ENCODE peak calls at places on chromosomes 12 and 14, in four cellular contexts. L, J, M and X are unnamed samples.

GRCh38 chr12:28681980-28682379 is 467.1 kb upstream of the FAR2 start:
- DNase-seq in L (no peak), J (no peak), M (no peak), X (no peak)

GRCh38 chr12:108701779-108702435 is 29.4 kb downstream of the CORO1C start:
- DNase-seq in L (no peak), J (no peak), M (peak), X (no peak)

GRCh38 chr14:92135269-92135668 is 13.5 kb downstream of the CPSF2 start:
- DNase-seq in L (no peak), J (peak), M (peak), X (no peak)

GRCh38 chr12:109772622-109773321 is 59.1 kb downstream of the FAM222A start:
- DNase-seq in L (no peak), J (peak), M (no peak), X (no peak)

GRCh38 chr12:121797937-121798801 is 4.7 kb upstream of the RHOF start:
- DNase-seq in L (peak), J (peak), M (peak), X (no peak)

GRCh38 chr14:74265312-74265965 is 26.2 kb downstream of the VSX2 start:
- DNase-seq in L (no peak), J (no peak), M (no peak), X (no peak)

GRCh38 chr14:57382283-57382682 is 8.1 kb upstream of the NAA30 start:
- DNase-seq in L (no peak), J (peak), M (peak), X (no peak)

GRCh38 chr14:35107866-35108265 is 13.9 kb downstream of the PPP2R3C start:
- DNase-seq in L (no peak), J (no peak), M (no peak), X (no peak)

GRCh38 chr12:88339966-88340365 is 197.9 kb downstream of the TMTC3 start:
- DNase-seq in L (no peak), J (peak), M (no peak), X (no peak)

GRCh38 chr12:25797335-25797863 is 161.1 kb upstream of the RASSF8 start:
- DNase-seq in L (no peak), J (no peak), M (no peak), X (no peak)

GRCh38 chr12:89353188-89353822 is 1.0 kb upstream of the DUSP6 start:
- DNase-seq in L (peak), J (peak), M (peak), X (peak)

GRCh38 chr12:109705291-109705690 is 8.3 kb upstream of the FAM222A start:
- DNase-seq in L (no peak), J (no peak), M (no peak), X (no peak)

GRCh38 chr14:92540472-92541048 is 27.0 kb downstream of the RIN3 start:
- DNase-seq in L (peak), J (peak), M (peak), X (peak)

GRCh38 chr12:54173066-54173726 is 15.6 kb downstream of the SMUG1 start:
- DNase-seq in L (peak), J (peak), M (peak), X (peak)

GRCh38 chr12:91331371-91331770 is 148.8 kb upstream of the DCN start:
- DNase-seq in L (no peak), J (peak), M (no peak), X (no peak)

GRCh38 chr14:99327458-99328250 is 55.7 kb upstream of the BCL11B start:
- DNase-seq in L (no peak), J (no peak), M (no peak), X (no peak)

GRCh38 chr14:57022608-57023007 is 212.3 kb upstream of the OTX2 start:
- DNase-seq in L (no peak), J (no peak), M (no peak), X (no peak)

GRCh38 chr12:30794591-30795409 is 40.0 kb upstream of the CAPRIN2 start:
- DNase-seq in L (no peak), J (peak), M (peak), X (no peak)

GRCh38 chr14:55188686-55189295 is 2.6 kb downstream of the DLGAP5 start:
- DNase-seq in L (no peak), J (no peak), M (peak), X (no peak)

GRCh38 chr14:74333909-74334308 is 14.4 kb upstream of the VRTN start:
- DNase-seq in L (no peak), J (peak), M (peak), X (no peak)

GRCh38 chr12:84604541-84604940 is 308.1 kb downstream of the SLC6A15 start:
- DNase-seq in L (no peak), J (peak), M (no peak), X (no peak)

GRCh38 chr14:100653409-100653808 is 66.2 kb upstream of the BEGAIN start:
- DNase-seq in L (no peak), J (no peak), M (no peak), X (no peak)

GRCh38 chr12:104736307-104736706 is 221.8 kb downstream of the SLC41A2 start:
- DNase-seq in L (no peak), J (peak), M (peak), X (no peak)

GRCh38 chr12:98513379-98514318 is 1.7 kb upstream of the TMPO start:
- DNase-seq in L (no peak), J (no peak), M (no peak), X (no peak)

GRCh38 chr14:105139212-105139825 is 29.3 kb downstream of the JAG2 start:
- DNase-seq in L (no peak), J (no peak), M (no peak), X (no peak)

GRCh38 chr12:121893901-121894540 is 5.4 kb downstream of the PSMD9 start:
- DNase-seq in L (no peak), J (peak), M (peak), X (no peak)

GRCh38 chr14:54776361-54777001 is 126.1 kb downstream of the GCH1 start:
- DNase-seq in L (peak), J (peak), M (peak), X (no peak)

GRCh38 chr12:124665516-124665915 is 98.1 kb upstream of the NCOR2 start:
- DNase-seq in L (no peak), J (no peak), M (peak), X (no peak)

GRCh38 chr12:104632724-104633181 is 176.0 kb downstream of the CHST11 start:
- DNase-seq in L (no peak), J (no peak), M (peak), X (no peak)

DNA sequence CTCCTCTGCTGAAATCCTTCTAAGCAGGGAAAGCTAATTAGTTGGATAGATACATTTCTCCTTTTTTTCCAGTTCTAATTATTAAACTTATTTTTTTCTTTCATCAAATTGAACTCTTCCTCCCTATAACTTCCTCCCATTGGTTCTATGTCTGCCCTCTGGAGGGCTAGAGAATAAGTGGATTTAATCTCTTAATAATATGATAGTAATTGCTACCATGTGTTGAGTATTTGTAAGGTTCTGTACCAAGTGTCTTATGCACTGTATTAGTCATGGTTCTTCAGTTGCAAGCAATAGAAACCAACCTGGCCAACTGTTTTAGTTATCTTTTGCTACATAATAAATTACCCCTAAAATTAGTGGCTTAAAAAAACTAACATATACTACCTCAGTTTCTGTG is 190.5 kb upstream of the PLXNC1 start:
- DNase-seq in L (no peak), J (peak), M (no peak), X (no peak)
- TF ChIP-seq CTCF in L (no peak), J (peak), M (no peak), X (no peak)

GRCh38 chr12:112503521-112503920 is 84.8 kb downstream of the PTPN11 start:
- DNase-seq in L (no peak), J (no peak), M (no peak), X (no peak)

DNA sequence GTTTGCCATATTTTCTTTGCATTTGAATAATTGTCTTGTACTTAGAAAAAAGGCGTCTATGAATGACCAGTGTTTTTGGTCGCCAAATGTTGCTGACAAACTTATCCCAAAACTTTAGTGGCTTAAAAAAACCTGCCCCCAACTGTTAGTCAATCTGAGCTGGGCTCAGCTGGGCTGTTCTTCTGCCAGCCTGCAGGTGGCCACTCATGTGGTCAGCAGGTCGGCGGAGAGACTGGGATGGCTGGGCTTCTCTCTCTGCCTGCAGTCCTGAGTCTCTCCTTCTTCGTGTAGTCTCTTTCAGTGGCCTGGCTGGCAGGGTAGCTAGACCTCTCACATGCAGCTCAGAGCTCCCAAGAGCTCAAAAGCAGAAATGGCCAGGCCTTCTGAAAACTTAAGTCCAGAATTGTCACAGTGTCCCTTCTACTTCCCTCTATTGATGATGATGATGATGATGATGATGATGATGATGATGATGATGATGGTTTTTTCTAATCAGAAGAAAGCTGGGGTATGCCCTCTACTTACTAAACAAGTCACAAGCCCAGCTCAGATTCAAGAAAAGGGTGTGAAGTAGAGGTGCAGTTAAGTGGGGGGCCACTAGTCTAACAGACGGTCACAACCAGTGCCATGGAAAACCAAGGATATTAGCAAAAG is 87.9 kb downstream of the PTPN11 start:
- DNase-seq in L (no peak), J (no peak), M (no peak), X (no peak)
- TF ChIP-seq CTCF in L (no peak), J (no peak), M (no peak), X (no peak)

DNA sequence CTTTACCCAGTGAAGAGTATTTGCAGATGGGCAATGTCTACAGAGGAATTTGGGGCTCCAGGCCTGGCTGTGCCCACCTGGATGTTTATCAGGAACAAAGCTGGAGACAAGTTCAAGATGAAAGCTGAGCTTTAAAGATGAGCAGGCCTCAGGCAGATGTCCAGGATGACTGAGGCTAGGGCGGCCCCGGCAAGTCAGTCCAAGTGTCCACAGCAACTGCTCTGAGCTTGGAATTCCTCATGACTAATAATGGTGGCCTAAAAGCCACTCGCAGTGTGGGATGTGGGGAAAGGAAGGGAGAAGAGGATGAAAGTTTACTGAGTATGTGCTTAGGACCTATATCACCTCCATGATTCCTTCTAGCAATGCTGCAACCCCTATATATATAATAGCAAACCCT is 128.2 kb upstream of the NOS1 start:
- DNase-seq in L (no peak), J (no peak), M (no peak), X (no peak)
- TF ChIP-seq CTCF in L (no peak), J (no peak), M (no peak), X (no peak)

GRCh38 chr14:88129306-88130056 is 124.5 kb downstream of the GPR65 start:
- DNase-seq in L (no peak), J (peak), M (peak), X (no peak)
- TF ChIP-seq CTCF in L (no peak), J (peak), M (peak), X (no peak)

DNA sequence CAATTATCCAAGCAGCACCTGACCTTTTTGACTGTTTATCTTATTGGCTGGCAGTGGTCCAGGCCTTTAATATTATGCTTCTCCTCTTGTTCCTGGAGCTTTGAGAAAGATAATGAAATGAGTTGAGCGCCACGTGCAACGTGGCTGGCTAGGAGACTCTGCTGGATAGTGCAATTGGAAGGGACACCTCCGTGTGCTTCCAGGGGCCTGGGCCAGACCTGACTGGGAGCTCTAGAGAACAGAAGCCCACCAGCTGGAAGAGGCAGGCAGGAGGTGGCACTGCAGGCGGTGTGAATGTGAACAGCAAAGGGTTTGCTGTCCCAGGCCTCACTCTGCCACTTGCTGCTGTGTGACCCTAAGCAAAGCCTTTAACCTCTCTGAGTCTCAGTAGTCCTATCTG is 349.4 kb downstream of the CACNA1C start:
- DNase-seq in L (no peak), J (peak), M (no peak), X (no peak)
- TF ChIP-seq CTCF in L (no peak), J (no peak), M (no peak), X (no peak)

DNA sequence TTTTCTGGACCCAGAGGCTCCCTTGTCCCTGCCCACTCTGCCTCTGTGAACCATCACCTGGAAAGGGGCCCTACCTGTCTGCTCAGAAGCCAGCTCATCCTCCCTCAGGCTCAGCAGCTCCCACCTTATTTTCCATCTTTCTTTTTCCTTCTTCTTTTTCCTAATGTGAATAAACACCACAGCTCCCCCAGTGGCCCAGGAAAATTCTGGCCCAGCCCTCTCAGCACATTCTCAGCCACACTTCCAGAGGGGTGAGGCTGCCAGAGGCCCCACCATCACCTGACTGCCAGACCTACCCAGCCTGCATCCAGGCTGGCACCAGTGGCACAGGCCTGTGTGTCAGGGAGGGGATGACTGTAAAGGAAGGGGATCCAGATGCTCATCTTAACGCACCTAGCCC is 23.0 kb downstream of the ZFHX2 start:
- DNase-seq in L (no peak), J (peak), M (no peak), X (no peak)
- TF ChIP-seq CTCF in L (no peak), J (peak), M (no peak), X (no peak)

DNA sequence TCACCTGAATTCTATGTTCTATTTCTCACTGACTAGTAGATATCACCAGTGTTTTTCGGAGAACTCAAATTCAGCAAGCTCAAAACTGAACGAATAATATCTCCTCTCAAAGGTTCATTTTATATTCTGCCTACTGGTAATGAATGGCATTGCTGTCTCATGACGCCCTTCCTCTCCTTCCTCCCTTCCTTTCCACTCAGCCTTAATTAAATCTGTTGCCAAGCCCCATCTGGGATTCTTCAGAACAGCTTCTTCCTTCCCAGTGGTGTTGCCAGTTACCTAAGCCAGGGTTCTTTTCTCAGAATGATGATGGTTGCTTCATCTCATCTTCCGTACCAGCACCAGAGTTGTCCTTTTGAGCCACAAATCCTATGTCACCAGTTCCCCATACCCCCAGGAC is 143.2 kb downstream of the SYNE2 start:
- DNase-seq in L (no peak), J (peak), M (no peak), X (no peak)
- TF ChIP-seq CTCF in L (no peak), J (no peak), M (no peak), X (no peak)

DNA sequence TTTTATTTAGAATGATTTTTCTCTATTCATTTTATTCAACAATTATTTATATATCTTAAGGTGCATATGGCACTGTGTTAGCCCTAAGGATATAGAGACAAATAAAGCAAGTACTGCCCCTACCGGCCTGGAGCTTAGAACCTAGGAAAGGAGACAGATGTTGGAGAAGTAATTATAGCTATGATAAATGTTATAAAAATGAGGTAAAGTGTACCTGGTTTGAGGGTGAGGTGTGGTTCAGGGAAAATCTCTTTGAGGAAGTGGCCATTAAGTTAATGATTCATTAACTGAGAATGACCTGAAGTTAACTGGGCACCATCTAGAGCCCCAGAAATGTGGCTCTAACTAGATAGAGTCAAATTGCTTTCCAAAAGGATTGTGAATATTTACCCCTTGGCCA is 31.9 kb downstream of the CDKL1 start:
- DNase-seq in L (peak), J (no peak), M (no peak), X (no peak)
- TF ChIP-seq CTCF in L (no peak), J (no peak), M (no peak), X (no peak)

DNA sequence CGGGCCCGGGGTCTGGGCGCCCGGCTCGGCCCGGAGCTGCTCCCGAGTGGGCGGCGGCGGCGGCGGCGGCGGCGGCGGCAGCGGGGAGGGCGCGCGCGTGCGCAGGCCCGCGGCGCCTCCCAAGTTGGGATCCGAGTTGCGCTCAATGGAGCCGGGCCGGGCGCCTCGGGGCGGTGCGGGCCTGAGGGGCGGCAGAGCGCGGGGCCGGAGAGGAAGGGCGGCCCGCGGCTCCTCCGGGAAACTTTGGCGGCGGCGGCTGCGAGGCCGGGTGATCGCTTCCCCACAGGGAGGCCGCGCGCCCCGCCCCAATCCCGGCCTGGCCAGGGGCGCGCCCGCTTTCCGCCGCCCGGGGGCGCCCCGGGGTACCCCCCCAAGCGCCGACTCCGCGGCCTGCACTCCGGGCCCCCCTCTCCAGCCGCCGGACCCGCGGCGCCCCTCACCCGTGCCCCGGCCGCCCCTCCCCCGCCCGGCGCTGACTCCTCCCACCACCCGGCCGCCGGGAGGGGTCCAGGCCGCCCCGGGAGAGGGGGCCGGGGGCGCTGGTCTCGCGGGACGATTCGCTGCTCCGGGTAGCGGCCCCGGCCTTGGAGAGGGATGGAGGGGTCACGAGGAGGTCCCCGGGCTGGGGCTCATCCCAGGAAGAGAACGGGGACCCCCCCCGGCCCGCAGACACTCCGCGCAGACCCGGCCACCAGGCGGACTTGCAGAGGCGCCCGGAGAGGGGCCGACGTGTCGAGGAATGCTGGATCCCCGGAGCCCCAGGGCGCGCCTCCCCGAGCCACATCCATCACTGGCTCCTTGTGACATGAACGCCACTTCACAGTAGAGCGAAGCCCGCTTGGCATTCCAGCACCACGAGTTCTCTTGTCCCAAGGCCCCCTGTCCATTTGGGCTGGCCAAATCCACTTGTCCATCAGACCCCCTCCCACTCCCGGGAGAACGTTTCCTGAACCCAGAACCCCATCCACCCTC is at the start of gene RILPL1:
- DNase-seq in L (peak), J (peak), M (peak), X (peak)
- TF ChIP-seq CTCF in L (peak), J (peak), M (peak), X (peak)

GRCh38 chr14:96098309-96098998 is 59.3 kb downstream of the C14orf132 start:
- DNase-seq in L (no peak), J (peak), M (peak), X (no peak)
- TF ChIP-seq CTCF in L (peak), J (peak), M (peak), X (no peak)